ENCODE peak calls at places on chromosomes 5 and 9, in five cellular contexts. One of them, this sample, is unnamed.

GRCh38 chr5:38367966-38368365 is 109.6 kb downstream of the EGFLAM start:
- DNase-seq in H9: no peak
- DNase-seq in CD8-positive, alpha-beta memory T cell: no peak
- DNase-seq in caudate nucleus: no peak
- DNase-seq in ovary: no peak
- DNase-seq in this sample: no peak

GRCh38 chr5:158406884-158407790 is 548.2 kb upstream of the CLINT1 start:
- DNase-seq in H9: no peak
- DNase-seq in CD8-positive, alpha-beta memory T cell: no peak
- DNase-seq in caudate nucleus: no peak
- DNase-seq in ovary: no peak
- DNase-seq in this sample: no peak

GRCh38 chr9:124110307-124110915 is 98.8 kb downstream of the LHX2 start:
- DNase-seq in H9: peak; percentile 73
- DNase-seq in CD8-positive, alpha-beta memory T cell: peak; percentile 53
- DNase-seq in caudate nucleus: no peak
- DNase-seq in ovary: peak; percentile 28
- DNase-seq in this sample: peak; percentile 48

GRCh38 chr9:6428940-6429889 is 16.2 kb downstream of the UHRF2 start:
- DNase-seq in H9: no peak
- DNase-seq in CD8-positive, alpha-beta memory T cell: peak; percentile 49
- DNase-seq in caudate nucleus: no peak
- DNase-seq in ovary: no peak
- DNase-seq in this sample: no peak

GRCh38 chr5:178334856-178335255 is 102.3 kb upstream of the PHYKPL start:
- DNase-seq in H9: no peak
- DNase-seq in CD8-positive, alpha-beta memory T cell: no peak
- DNase-seq in caudate nucleus: no peak
- DNase-seq in ovary: no peak
- DNase-seq in this sample: no peak

GRCh38 chr5:146334074-146334533 is 4.5 kb upstream of the POU4F3 start:
- DNase-seq in H9: peak; percentile 73
- DNase-seq in CD8-positive, alpha-beta memory T cell: no peak
- DNase-seq in caudate nucleus: no peak
- DNase-seq in ovary: no peak
- DNase-seq in this sample: no peak

GRCh38 chr5:176501333-176501732 is 35.9 kb downstream of the RNF44 start:
- DNase-seq in H9: no peak
- DNase-seq in CD8-positive, alpha-beta memory T cell: no peak
- DNase-seq in caudate nucleus: no peak
- DNase-seq in ovary: no peak
- DNase-seq in this sample: no peak

GRCh38 chr9:29793970-29794369 is 2220.7 kb upstream of the C9orf72 start:
- DNase-seq in H9: no peak
- DNase-seq in CD8-positive, alpha-beta memory T cell: no peak
- DNase-seq in caudate nucleus: no peak
- DNase-seq in ovary: no peak
- DNase-seq in this sample: no peak

GRCh38 chr5:35813456-35813855 is 43.2 kb upstream of the IL7R start:
- DNase-seq in H9: no peak
- DNase-seq in CD8-positive, alpha-beta memory T cell: no peak
- DNase-seq in caudate nucleus: no peak
- DNase-seq in ovary: no peak
- DNase-seq in this sample: no peak

GRCh38 chr9:133713960-133714495 is 24.1 kb downstream of the SARDH start:
- DNase-seq in H9: no peak
- DNase-seq in CD8-positive, alpha-beta memory T cell: no peak
- DNase-seq in caudate nucleus: no peak
- DNase-seq in ovary: no peak
- DNase-seq in this sample: no peak

GRCh38 chr5:155727512-155728145 is 599.3 kb upstream of the SGCD start:
- DNase-seq in H9: peak; percentile 42
- DNase-seq in CD8-positive, alpha-beta memory T cell: no peak
- DNase-seq in caudate nucleus: no peak
- DNase-seq in ovary: no peak
- DNase-seq in this sample: no peak

GRCh38 chr5:93717162-93717561 is 24.2 kb downstream of the POU5F2 start:
- DNase-seq in H9: no peak
- DNase-seq in CD8-positive, alpha-beta memory T cell: no peak
- DNase-seq in caudate nucleus: no peak
- DNase-seq in ovary: no peak
- DNase-seq in this sample: no peak

GRCh38 chr5:55982957-55983381 is 11.8 kb downstream of the IL6ST start:
- DNase-seq in H9: no peak
- DNase-seq in CD8-positive, alpha-beta memory T cell: no peak
- DNase-seq in caudate nucleus: no peak
- DNase-seq in ovary: no peak
- DNase-seq in this sample: no peak

GRCh38 chr5:173689713-173690360 is 73.4 kb upstream of the BOD1 start:
- DNase-seq in H9: no peak
- DNase-seq in CD8-positive, alpha-beta memory T cell: no peak
- DNase-seq in caudate nucleus: peak; percentile 70
- DNase-seq in ovary: no peak
- DNase-seq in this sample: no peak

GRCh38 chr9:32486839-32487562 is 39.0 kb downstream of the RIGI start:
- DNase-seq in H9: no peak
- DNase-seq in CD8-positive, alpha-beta memory T cell: no peak
- DNase-seq in caudate nucleus: no peak
- DNase-seq in ovary: no peak
- DNase-seq in this sample: no peak

GRCh38 chr5:141245250-141245717 is at the start of gene PCDHB15:
- DNase-seq in H9: peak; percentile 65
- DNase-seq in CD8-positive, alpha-beta memory T cell: no peak
- DNase-seq in caudate nucleus: no peak
- DNase-seq in ovary: peak; percentile 18
- DNase-seq in this sample: no peak
- H3K27ac ChIP-seq in H9: no peak within 1 kb of the TSS
- H3K27ac ChIP-seq in CD8-positive, alpha-beta memory T cell: no peak within 1 kb of the TSS
- H3K27ac ChIP-seq in caudate nucleus: no peak within 1 kb of the TSS
- H3K27ac ChIP-seq in ovary: no peak within 1 kb of the TSS
- H3K27ac ChIP-seq in this sample: no peak within 1 kb of the TSS

DNA sequence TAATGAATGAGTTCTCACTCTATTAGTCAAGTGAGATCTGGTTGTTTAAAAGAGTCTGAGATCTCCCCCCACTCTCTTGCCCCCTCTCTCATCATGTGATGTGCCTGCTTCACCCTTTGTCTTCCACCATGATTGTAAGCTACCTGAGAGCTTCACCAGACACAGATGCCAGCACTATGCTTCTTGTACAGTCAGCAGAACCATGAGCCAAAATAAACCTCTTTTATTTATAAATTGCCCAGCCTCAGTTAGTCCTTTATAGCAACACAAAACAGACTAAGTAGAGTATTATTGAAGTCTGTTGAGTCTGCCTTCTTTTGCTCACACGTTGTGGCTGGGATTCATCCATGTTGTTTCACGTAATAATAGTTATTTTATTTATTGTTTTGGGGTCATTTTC is 14.3 kb downstream of the CYSTM1 start:
- DNase-seq in H9: no peak
- DNase-seq in CD8-positive, alpha-beta memory T cell: no peak
- DNase-seq in caudate nucleus: no peak
- DNase-seq in ovary: no peak
- DNase-seq in this sample: no peak
- H3K27ac ChIP-seq in H9: no peak overlapping the region
- H3K27ac ChIP-seq in CD8-positive, alpha-beta memory T cell: no peak overlapping the region
- H3K27ac ChIP-seq in caudate nucleus: no peak overlapping the region
- H3K27ac ChIP-seq in ovary: no peak overlapping the region
- H3K27ac ChIP-seq in this sample: no peak overlapping the region

GRCh38 chr5:147384346-147385193 is 125.3 kb downstream of the DPYSL3 start:
- DNase-seq in H9: no peak
- DNase-seq in CD8-positive, alpha-beta memory T cell: no peak
- DNase-seq in caudate nucleus: no peak
- DNase-seq in ovary: no peak
- DNase-seq in this sample: no peak
- H3K27ac ChIP-seq in H9: no peak overlapping the region
- H3K27ac ChIP-seq in CD8-positive, alpha-beta memory T cell: no peak overlapping the region
- H3K27ac ChIP-seq in caudate nucleus: no peak overlapping the region
- H3K27ac ChIP-seq in ovary: no peak overlapping the region
- H3K27ac ChIP-seq in this sample: no peak overlapping the region

DNA sequence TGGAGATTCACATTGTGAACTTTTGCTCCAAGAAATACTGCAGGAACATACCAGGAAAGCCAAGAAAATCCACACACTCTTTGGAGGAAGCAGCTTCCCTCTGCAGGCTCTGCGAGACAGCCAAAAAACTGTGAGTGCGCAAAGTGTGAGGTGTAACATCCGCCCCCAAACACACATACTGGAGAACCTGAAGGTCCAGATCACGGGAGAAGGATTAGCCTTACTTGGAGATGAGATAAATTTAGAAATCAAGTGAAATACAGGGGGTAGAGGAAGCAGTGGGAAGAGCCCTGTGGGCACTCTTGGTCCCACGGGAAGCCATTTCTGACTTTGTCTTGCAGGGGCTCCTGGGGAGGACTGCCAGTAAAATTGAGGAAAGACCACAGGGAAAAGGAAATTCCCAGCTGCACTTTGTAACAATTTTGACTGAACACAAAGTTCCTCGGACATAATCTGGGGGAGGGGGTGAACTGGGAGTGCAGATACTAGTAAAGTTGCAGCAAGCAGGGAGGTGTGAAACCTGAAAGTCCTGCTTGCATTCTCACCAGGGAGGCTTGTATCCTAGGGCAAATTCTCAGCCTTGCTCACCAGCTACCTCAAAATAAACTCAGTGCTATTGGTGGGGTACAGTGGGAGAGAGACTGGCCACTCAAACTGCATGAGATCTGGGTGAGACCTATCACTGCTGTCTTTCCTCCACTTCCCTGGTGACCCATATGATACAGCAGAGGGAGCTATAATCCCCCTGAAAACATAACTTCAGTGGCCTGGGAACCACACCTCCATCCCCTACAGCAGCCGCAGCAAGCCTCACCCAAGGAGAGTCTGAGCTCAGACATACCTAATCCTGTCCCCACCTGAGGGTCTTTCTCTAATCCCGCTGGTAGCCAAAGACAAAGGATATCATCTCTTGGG is 109.1 kb downstream of the ALDH1A1 start:
- DNase-seq in H9: peak; percentile 69
- DNase-seq in CD8-positive, alpha-beta memory T cell: no peak
- DNase-seq in caudate nucleus: no peak
- DNase-seq in ovary: no peak
- DNase-seq in this sample: no peak
- H3K27ac ChIP-seq in H9: no peak overlapping the region
- H3K27ac ChIP-seq in CD8-positive, alpha-beta memory T cell: no peak overlapping the region
- H3K27ac ChIP-seq in caudate nucleus: no peak overlapping the region
- H3K27ac ChIP-seq in ovary: no peak overlapping the region
- H3K27ac ChIP-seq in this sample: no peak overlapping the region

GRCh38 chr5:151101151-151101550 is 20.3 kb upstream of the TNIP1 start:
- DNase-seq in H9: no peak
- DNase-seq in CD8-positive, alpha-beta memory T cell: peak; percentile 27
- DNase-seq in caudate nucleus: no peak
- DNase-seq in ovary: no peak
- DNase-seq in this sample: no peak
- H3K27ac ChIP-seq in H9: no peak overlapping the region
- H3K27ac ChIP-seq in CD8-positive, alpha-beta memory T cell: peak overlapping the region; percentile 61
- H3K27ac ChIP-seq in caudate nucleus: no peak overlapping the region
- H3K27ac ChIP-seq in ovary: peak overlapping the region; percentile 37
- H3K27ac ChIP-seq in this sample: no peak overlapping the region

This sample was measured in iPS DF 6.9.